ENCODE peak calls at places on chromosomes 5 and 9, in ten cellular contexts. O is fibroblast of the aortic adventitia, B is hypothalamus, G is T follicular helper cell, R is epithelial cell of esophagus, V is NCI-H1417, F is PC-9, D is RPMI7951, W is endothelial cell, J is NCI-H2107. T is an unnamed sample.

GRCh38 chr5:112005533-112005926 is 248.5 kb upstream of the NREP start:
- DNase-seq in V (no peak), R (peak; percentile 17), O (peak; percentile 94), F (no peak), D (peak; percentile 36), G (no peak), W (no peak), J (no peak), B (no peak), T (no peak)

GRCh38 chr9:112069318-112070169 is 105.6 kb downstream of the SUSD1 start:
- DNase-seq in W (no peak), G (no peak), O (no peak), B (no peak), D (no peak), R (peak; percentile 50), F (no peak), J (no peak), V (no peak), T (no peak)

GRCh38 chr5:145465487-145466263 is 369.5 kb downstream of the PRELID2 start:
- DNase-seq in B (no peak), W (no peak), D (no peak), O (peak; percentile 53), R (no peak), F (no peak), G (no peak), J (no peak), V (no peak), T (no peak)

GRCh38 chr9:32783168-32783891 is at the start of gene TMEM215:
- DNase-seq in R (peak; percentile 3), J (no peak), W (peak; percentile 61), V (no peak), F (peak; percentile 14), O (no peak), G (no peak), B (no peak), D (no peak), T (peak; percentile 58)

GRCh38 chr5:166370928-166371690 is 1920.3 kb upstream of the WWC1 start:
- DNase-seq in R (no peak), J (no peak), B (no peak), D (peak; percentile 44), V (no peak), G (no peak), W (no peak), O (peak; percentile 4), F (no peak), T (peak; percentile 54)

GRCh38 chr5:34656001-34656699 is at the start of gene RAI14:
- DNase-seq in B (peak; percentile 70), J (no peak), D (peak; percentile 82), V (no peak), F (peak; percentile 97), W (peak; percentile 87), G (no peak), O (peak; percentile 76), R (peak; percentile 83), T (peak; percentile 87)

GRCh38 chr5:143613329-143613728 is 198.6 kb upstream of the HMHB1 start:
- DNase-seq in B (no peak), D (no peak), R (no peak), F (no peak), W (no peak), V (no peak), J (no peak), O (no peak), G (no peak), T (no peak)

GRCh38 chr5:81006955-81007636 is 46.9 kb downstream of the RASGRF2 start:
- DNase-seq in G (peak; percentile 37), W (no peak), B (no peak), F (no peak), R (no peak), D (no peak), V (no peak), O (no peak), J (no peak), T (no peak)

GRCh38 chr9:14219865-14220655 is 93.9 kb downstream of the NFIB start:
- DNase-seq in O (peak; percentile 93), W (no peak), J (no peak), B (no peak), D (no peak), V (no peak), R (no peak), F (no peak), G (no peak), T (no peak)

GRCh38 chr9:75378036-75378435 is 289.7 kb downstream of the OSTF1 start:
- DNase-seq in G (no peak), V (no peak), D (no peak), R (no peak), J (no peak), F (no peak), B (no peak), W (no peak), O (no peak), T (no peak)

GRCh38 chr9:3646226-3646625 is 120.4 kb upstream of the RFX3 start:
- DNase-seq in G (no peak), D (no peak), J (no peak), F (no peak), R (no peak), V (no peak), O (no peak), W (no peak), B (no peak), T (no peak)

GRCh38 chr9:127927457-127928231 is 2.9 kb downstream of the PIP5KL1 start:
- DNase-seq in G (peak; percentile 83), O (no peak), J (no peak), V (peak; percentile 24), R (peak; percentile 86), W (no peak), B (no peak), D (no peak), F (peak; percentile 64), T (peak; percentile 92)

GRCh38 chr5:16869821-16870796 is 66.0 kb downstream of the MYO10 start:
- DNase-seq in W (no peak), R (peak; percentile 83), D (peak; percentile 76), O (peak; percentile 41), J (no peak), B (no peak), F (peak; percentile 85), V (no peak), G (no peak), T (no peak)

GRCh38 chr5:141914154-141914743 is 9.4 kb upstream of the DELE1 start:
- DNase-seq in W (peak; percentile 59), V (no peak), J (no peak), B (peak; percentile 46), G (no peak), O (no peak), D (no peak), F (no peak), R (no peak), T (peak; percentile 79)

GRCh38 chr9:38387751-38388150 is 4.8 kb upstream of the ALDH1B1 start:
- DNase-seq in V (no peak), R (no peak), O (no peak), D (no peak), W (no peak), J (no peak), G (no peak), F (no peak), B (no peak), T (no peak)

GRCh38 chr5:159310492-159310891 is 19.8 kb downstream of the IL12B start:
- DNase-seq in B (no peak), O (no peak), D (no peak), V (peak; percentile 37), J (peak; percentile 3), F (peak; percentile 42), W (peak; percentile 37), G (peak; percentile 1), R (peak; percentile 59), T (peak; percentile 87)

GRCh38 chr5:2757563-2758311 is 6.3 kb upstream of the IRX2 start:
- DNase-seq in B (no peak), V (peak; percentile 32), O (no peak), F (no peak), R (peak; percentile 100), G (no peak), J (no peak), W (no peak), D (peak; percentile 31), T (no peak)

GRCh38 chr5:135057233-135057632 is 23.2 kb upstream of the PITX1 start:
- DNase-seq in G (no peak), F (no peak), O (no peak), V (no peak), J (no peak), R (no peak), W (no peak), B (no peak), D (no peak), T (no peak)

GRCh38 chr5:73519531-73520283 is 21.5 kb downstream of the BTF3 start:
- DNase-seq in D (peak; percentile 79), V (peak; percentile 73), R (peak; percentile 85), F (peak; percentile 64), O (peak; percentile 90), J (no peak), G (peak; percentile 50), B (peak; percentile 20), W (peak; percentile 75), T (peak; percentile 92)

GRCh38 chr9:120544441-120544840 is 35.5 kb downstream of the CDK5RAP2 start:
- DNase-seq in O (peak; percentile 11), D (no peak), B (no peak), J (no peak), R (no peak), F (no peak), G (no peak), W (no peak), V (no peak), T (no peak)

GRCh38 chr5:91160751-91161285 is 222.3 kb downstream of the ARRDC3 start:
- DNase-seq in G (no peak), W (no peak), J (no peak), D (peak; percentile 36), B (no peak), O (no peak), R (peak; percentile 89), V (no peak), F (no peak), T (no peak)

GRCh38 chr5:142697356-142697807 is 11.5 kb upstream of the FGF1 start:
- DNase-seq in G (no peak), R (no peak), W (no peak), V (no peak), D (no peak), O (peak; percentile 70), F (no peak), J (no peak), B (no peak), T (no peak)

GRCh38 chr9:97567894-97568202 is 65.3 kb downstream of the TSTD2 start:
- DNase-seq in V (no peak), W (no peak), J (no peak), B (no peak), R (no peak), O (no peak), G (no peak), F (no peak), D (no peak), T (no peak)

GRCh38 chr9:8186553-8186952 is 387.0 kb upstream of the DMAC1 start:
- DNase-seq in W (no peak), R (no peak), J (no peak), B (no peak), O (no peak), F (no peak), D (no peak), G (no peak), V (no peak), T (no peak)

GRCh38 chr5:54518146-54519082 is 855 bp downstream of the SNX18 start:
- DNase-seq in W (peak; percentile 57), R (peak; percentile 61), F (peak; percentile 25), G (peak; percentile 30), B (no peak), J (no peak), D (peak; percentile 47), V (peak; percentile 62), O (peak; percentile 37), T (peak; percentile 82)

GRCh38 chr5:92505925-92506324 is 1075.1 kb downstream of the NR2F1-AS1 start:
- DNase-seq in F (no peak), D (peak; percentile 10), G (no peak), J (no peak), B (no peak), W (no peak), O (peak; percentile 25), R (peak; percentile 3), V (no peak), T (peak; percentile 28)

GRCh38 chr5:87780831-87781760 is 368.4 kb upstream of the CCNH start:
- DNase-seq in B (peak; percentile 74), J (peak; percentile 14), R (peak; percentile 87), W (peak; percentile 80), G (peak; percentile 65), V (peak; percentile 80), F (peak; percentile 69), O (peak; percentile 86), D (peak; percentile 72), T (peak; percentile 94)

GRCh38 chr5:7869474-7870136 is 657 bp downstream of the MTRR start:
- DNase-seq in O (no peak), V (no peak), D (peak; percentile 11), R (peak; percentile 20), G (no peak), W (peak; percentile 26), B (no peak), J (no peak), F (no peak), T (peak; percentile 61)